ENCODE peak calls at places on chromosome 16, in five cellular contexts. G is right lobe of liver, U is gastrocnemius medialis, J is heart right ventricle, B is bronchial epithelial cell. V is an unnamed sample. For H3K27me3, the result is how much of the 10 kb centered on the place peaks cover.

GRCh38 chr16:1466968-1467521 is 7.8 kb downstream of the CLCN7 start:
- DNase-seq in B (no peak), J (peak), U (no peak), G (no peak), V (no peak)

GRCh38 chr16:7321661-7322060 is 11.0 kb upstream of the RBFOX1 start:
- DNase-seq in B (no peak), G (no peak), J (no peak), U (no peak), V (no peak)

GRCh38 chr16:14553447-14553846 is 76.6 kb downstream of the PARN start:
- DNase-seq in B (no peak), U (no peak), J (no peak), G (no peak), V (no peak)

GRCh38 chr16:25126820-25127232 is 15.3 kb downstream of the LCMT1 start:
- DNase-seq in G (no peak), J (no peak), U (no peak), B (peak), V (peak)

GRCh38 chr16:65660390-65660789 is 538.5 kb upstream of the CDH11 start:
- DNase-seq in J (no peak), G (no peak), B (peak), U (no peak), V (peak)

GRCh38 chr16:66457888-66458287 is 30.8 kb downstream of the BEAN1 start:
- DNase-seq in B (peak), G (no peak), J (no peak), U (no peak), V (no peak)

GRCh38 chr16:49484936-49485335 is 111.3 kb downstream of the C16orf78 start:
- DNase-seq in U (no peak), B (no peak), J (no peak), G (no peak), V (no peak)

GRCh38 chr16:52069866-52070265 is 477.1 kb downstream of the TOX3 start:
- DNase-seq in B (peak), G (no peak), U (no peak), J (no peak), V (no peak)

GRCh38 chr16:48542020-48542473 is 67.9 kb downstream of the N4BP1 start:
- DNase-seq in U (peak), B (peak), G (peak), J (peak), V (no peak)

GRCh38 chr16:13909872-13910303 is 10.1 kb upstream of the ERCC4 start:
- DNase-seq in B (peak), G (peak), J (peak), U (no peak), V (no peak)

GRCh38 chr16:46894011-46894672 is 10.0 kb downstream of the GPT2 start:
- DNase-seq in G (peak), U (no peak), J (peak), B (no peak), V (no peak)

GRCh38 chr16:85652431-85653221 is 36.1 kb downstream of the GINS2 start:
- DNase-seq in G (peak), U (no peak), J (peak), B (peak), V (no peak)

GRCh38 chr16:4687416-4687815 is 5.9 kb upstream of the NUDT16L1 start:
- DNase-seq in G (no peak), B (no peak), J (no peak), U (no peak), V (no peak)

GRCh38 chr16:50282010-50282538 is 15.7 kb downstream of the ADCY7 start:
- DNase-seq in G (peak), J (peak), B (no peak), U (peak), V (no peak)

GRCh38 chr16:19809693-19810092 is 75.0 kb downstream of the GPRC5B start:
- DNase-seq in U (peak), B (no peak), J (no peak), G (no peak), V (no peak)
- TF ChIP-seq CTCF in U (no peak), B (no peak), J (no peak), G (no peak), V (no peak)

DNA sequence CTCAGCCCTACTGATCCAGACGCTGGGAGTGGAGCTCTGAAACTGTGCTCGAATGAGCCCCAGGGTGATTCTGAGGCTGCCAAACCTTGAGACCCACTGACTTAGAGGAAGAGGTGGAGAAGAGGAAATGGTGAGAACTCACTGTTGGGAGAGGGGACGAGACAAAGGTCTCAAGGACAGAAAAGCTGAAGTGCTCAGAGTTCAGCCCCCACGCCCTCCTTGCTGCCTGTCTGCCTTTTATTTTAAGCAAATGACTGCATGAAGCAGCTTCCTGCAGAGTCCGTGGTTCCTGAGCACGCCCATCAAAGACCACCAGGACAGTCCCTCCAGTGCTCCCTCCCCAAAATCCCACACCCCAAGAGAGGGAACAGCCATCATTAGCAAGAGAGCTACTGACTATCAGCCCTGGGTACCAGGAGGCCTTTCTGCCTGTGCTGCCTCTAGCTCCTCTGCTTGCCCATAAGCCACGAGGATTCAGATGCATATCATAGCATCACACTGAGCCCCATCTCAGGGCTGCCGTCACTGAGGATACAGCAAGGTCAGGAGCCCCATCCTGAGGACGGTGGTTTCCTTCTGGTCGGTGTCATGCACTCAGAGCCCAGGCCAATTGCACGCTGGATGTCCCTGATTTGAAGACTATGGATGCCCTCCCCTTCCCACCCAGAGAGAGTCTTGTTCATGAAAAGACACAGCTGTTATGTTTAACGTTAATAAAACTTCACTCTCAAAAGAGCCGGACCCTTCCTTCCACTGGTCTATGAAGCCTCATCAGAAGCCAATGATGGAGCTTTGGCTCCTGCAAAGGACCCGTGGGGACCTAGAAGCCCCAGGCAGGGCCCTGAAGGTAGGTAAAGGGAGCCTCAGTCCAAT is 20.1 kb downstream of the COTL1 start:
- DNase-seq in J (no peak), G (no peak), U (no peak), B (no peak), V (no peak)
- H3K4me3 ChIP-seq in J (no peak), G (no peak), U (no peak), B (no peak), V (no peak)

GRCh38 chr16:3157229-3158013 is 22.6 kb downstream of the ZNF213 start:
- DNase-seq in U (no peak), G (peak), B (peak), J (peak), V (peak)

GRCh38 chr16:3158498-3159314 is 23.9 kb downstream of the ZNF213 start:
- DNase-seq in J (peak), B (peak), G (peak), U (no peak), V (no peak)

GRCh38 chr16:3155181-3155580 is 20.4 kb downstream of the ZNF213 start:
- DNase-seq in U (no peak), B (no peak), J (no peak), G (no peak), V (no peak)

GRCh38 chr16:3158014-3158497 is 23.2 kb downstream of the ZNF213 start:
- DNase-seq in G (no peak), U (no peak), J (no peak), B (no peak), V (no peak)

DNA sequence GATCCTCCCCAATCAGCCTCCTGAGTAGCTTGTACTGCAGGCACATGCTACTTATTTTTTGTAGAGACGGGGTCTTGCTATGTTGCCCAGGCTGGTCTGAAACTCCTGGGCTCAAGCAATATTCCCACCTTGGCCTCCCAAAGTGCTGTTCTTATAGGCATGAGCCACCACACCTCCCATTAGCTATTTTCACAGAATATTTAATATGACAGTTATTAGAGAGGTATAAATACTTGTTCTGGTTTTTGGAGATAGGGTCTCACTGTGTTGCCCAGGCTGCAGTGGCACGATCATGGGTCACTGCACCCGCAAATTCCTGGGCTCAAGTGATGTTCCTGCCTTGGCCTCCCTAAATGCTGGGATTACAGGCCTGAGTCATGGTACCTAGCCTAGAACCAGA is 21.1 kb downstream of the ZNF213 start:
- DNase-seq in J (no peak), G (no peak), U (no peak), B (no peak), V (no peak)
- H3K27me3 ChIP-seq in J (under half), G (under half), U (half or more), B (under half), V (under half)

GRCh38 chr16:29774730-29775129 is 3.3 kb upstream of the ZG16 start:
- DNase-seq in J (no peak), G (no peak), B (no peak), U (no peak), V (no peak)

GRCh38 chr16:29765167-29766032 is 12.7 kb upstream of the ZG16 start:
- DNase-seq in U (no peak), B (no peak), J (no peak), G (peak), V (no peak)

GRCh38 chr16:29767062-29767461 is 11.0 kb upstream of the ZG16 start:
- DNase-seq in G (no peak), B (no peak), U (no peak), J (no peak), V (no peak)

GRCh38 chr16:29769507-29769906 is 8.5 kb upstream of the ZG16 start:
- DNase-seq in G (no peak), B (no peak), J (no peak), U (no peak), V (no peak)

GRCh38 chr16:29770250-29770929 is 7.7 kb upstream of the ZG16 start:
- DNase-seq in G (no peak), J (no peak), U (no peak), B (no peak), V (no peak)
- TF ChIP-seq CTCF in G (no peak), J (no peak), U (no peak), B (no peak), V (no peak)

GRCh38 chr16:23679274-23679985 is 741 bp downstream of the PLK1 start:
- DNase-seq in U (no peak), G (peak), B (peak), J (no peak), V (no peak)
- H3K4me3 ChIP-seq in U (peak), G (no peak), B (peak), J (peak), V (peak)

DNA sequence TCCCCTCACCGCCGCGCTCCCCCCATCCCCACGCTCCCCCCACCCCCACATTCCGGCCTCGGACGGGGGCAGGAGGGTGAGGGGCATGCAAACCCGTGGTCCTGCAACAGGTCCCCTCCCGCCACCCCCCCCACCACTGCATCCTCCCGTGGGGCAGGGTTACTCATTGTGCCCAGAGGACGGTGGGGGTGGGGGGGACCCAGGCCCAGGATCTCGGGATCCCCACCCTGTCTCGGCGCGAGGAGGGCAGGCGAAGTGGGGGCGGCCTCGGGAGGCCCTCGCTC is 8.5 kb downstream of the SLC22A31 start:
- DNase-seq in U (no peak), G (no peak), J (no peak), B (no peak), V (no peak)
- H3K27me3 ChIP-seq in U (under half), G (under half), J (under half), B (under half), V (under half)

V was measured in BJ.